ENCODE peak calls at places on chromosome 18, in six cellular contexts. H is stimulated activated CD8-positive, alpha-beta memory T cell treated with anti-CD3 and anti-CD28 coated beads, Interleukin-2, amount 100 ng/mL, for 1 hour; B is iris pigment epithelial cell; A is fibroblast of mammary gland; G is non-pigmented ciliary epithelial cell; E is NCI-H146. W is an unnamed sample.

GRCh38 chr18:34694611-34695165 is 15.4 kb upstream of the DTNA start:
- DNase-seq in H (no peak), B (peak), A (no peak), G (no peak), E (peak), W (no peak)

GRCh38 chr18:9135912-9136314 is 668 bp upstream of the ANKRD12 start:
- DNase-seq in H (no peak), B (peak), A (peak), G (no peak), E (peak), W (peak)

GRCh38 chr18:56043691-56044090 is 455.7 kb upstream of the TCF4 start:
- DNase-seq in H (no peak), B (no peak), A (no peak), G (no peak), E (no peak), W (no peak)

GRCh38 chr18:49768051-49768391 is 45.3 kb downstream of the ACAA2 start:
- DNase-seq in H (no peak), B (peak), A (peak), G (no peak), E (peak), W (no peak)

GRCh38 chr18:23933407-23933806 is 81.1 kb upstream of the TTC39C start:
- DNase-seq in H (no peak), B (peak), A (peak), G (no peak), E (no peak), W (no peak)

GRCh38 chr18:3340015-3340681 is 78.2 kb downstream of the MYL12B start:
- DNase-seq in H (no peak), B (peak), A (peak), G (peak), E (no peak), W (no peak)

GRCh38 chr18:12819330-12819729 is 64.7 kb downstream of the PTPN2 start:
- DNase-seq in H (no peak), B (no peak), A (no peak), G (no peak), E (no peak), W (no peak)

GRCh38 chr18:54260376-54261072 is 8.8 kb upstream of the POLI start:
- DNase-seq in H (no peak), B (peak), A (peak), G (no peak), E (no peak), W (no peak)

GRCh38 chr18:44130365-44130942 is 550.2 kb upstream of the SETBP1 start:
- DNase-seq in H (no peak), B (peak), A (peak), G (no peak), E (peak), W (no peak)

GRCh38 chr18:2997846-2998599 is 14.9 kb downstream of the LPIN2 start:
- DNase-seq in H (no peak), B (no peak), A (no peak), G (no peak), E (no peak), W (no peak)

W was measured in left colon.